ENCODE peak calls at places on chromosomes 2 and 18, in six cellular contexts. T is K562, Y is GM23338, G is HepG2, D is GM12878, Z is H1. B is an unnamed sample.

GRCh38 chr2:71471276-71471675 is 17.9 kb downstream of the DYSF start:
- DNase-seq in T (no peak), G (no peak), Z (no peak), Y (no peak), D (no peak), B (no peak)

GRCh38 chr18:44855681-44856080 is 175.0 kb downstream of the SETBP1 start:
- DNase-seq in G (no peak), Z (no peak), T (no peak), D (no peak), Y (no peak), B (no peak)

GRCh38 chr2:204468689-204469429 is 76.4 kb upstream of the PARD3B start:
- DNase-seq in Y (no peak), G (no peak), D (no peak), Z (no peak), T (no peak), B (no peak)

GRCh38 chr2:15816674-15817406 is 123.5 kb upstream of the MYCN start:
- DNase-seq in Z (no peak), G (no peak), Y (no peak), T (no peak), D (no peak), B (no peak)

GRCh38 chr18:30889582-30890301 is 152.8 kb downstream of the DSC3 start:
- DNase-seq in Y (peak), D (no peak), Z (no peak), G (no peak), T (peak), B (peak)

GRCh38 chr18:13513015-13513414 is 213.3 kb downstream of the FAM210A start:
- DNase-seq in T (no peak), Z (no peak), D (no peak), G (peak), Y (no peak), B (no peak)

GRCh38 chr18:36770315-36770946 is 58.4 kb downstream of the TPGS2 start:
- DNase-seq in T (no peak), Z (no peak), D (no peak), G (no peak), Y (no peak), B (no peak)

GRCh38 chr2:185667452-185667851 is 71.2 kb upstream of the FSIP2 start:
- DNase-seq in Y (no peak), D (no peak), T (no peak), G (no peak), Z (no peak), B (no peak)

GRCh38 chr18:51125976-51126375 is 71.5 kb downstream of the MEX3C start:
- DNase-seq in T (no peak), D (no peak), Z (peak), G (no peak), Y (no peak), B (no peak)

GRCh38 chr2:31247671-31248070 is 13.7 kb downstream of the EHD3 start:
- DNase-seq in D (no peak), G (no peak), Z (no peak), Y (no peak), T (no peak), B (no peak)

GRCh38 chr2:18889565-18890332 is 300.4 kb upstream of the NT5C1B start:
- DNase-seq in G (peak), D (no peak), T (no peak), Z (no peak), Y (no peak), B (no peak)

GRCh38 chr2:148928395-148928794 is 53.4 kb downstream of the KIF5C start:
- DNase-seq in Z (no peak), D (no peak), Y (no peak), T (no peak), G (no peak), B (no peak)

GRCh38 chr18:61893304-61893970 is 630 bp upstream of the RNF152 start:
- DNase-seq in T (peak), Y (peak), D (no peak), Z (peak), G (no peak), B (peak)

GRCh38 chr2:20185176-20186022 is 39.5 kb downstream of the SDC1 start:
- DNase-seq in T (no peak), Y (no peak), Z (no peak), G (no peak), D (no peak), B (no peak)

GRCh38 chr18:7941533-7941932 is 374.4 kb downstream of the PTPRM start:
- DNase-seq in G (no peak), D (no peak), Y (no peak), T (no peak), Z (no peak), B (no peak)

GRCh38 chr2:231489990-231490389 is 25.7 kb upstream of the NCL start:
- DNase-seq in D (no peak), Y (peak), T (peak), Z (peak), G (no peak), B (peak)

GRCh38 chr2:200939832-200940231 is 23.6 kb downstream of the ORC2 start:
- DNase-seq in T (no peak), Z (no peak), Y (no peak), D (no peak), G (no peak), B (no peak)

GRCh38 chr18:12308386-12309100 is 502 bp downstream of the TUBB6 start:
- DNase-seq in Y (peak), Z (peak), G (peak), D (no peak), T (peak), B (peak)

GRCh38 chr18:79644006-79644665 is 35.5 kb upstream of the CTDP1 start:
- DNase-seq in D (peak), Z (peak), T (peak), G (peak), Y (peak), B (peak)

GRCh38 chr2:39399570-39399969 is 37.5 kb downstream of the MAP4K3 start:
- DNase-seq in G (no peak), Y (no peak), T (no peak), Z (no peak), D (no peak), B (no peak)

GRCh38 chr18:76504749-76505148 is 9.7 kb upstream of the ZNF516 start:
- DNase-seq in G (no peak), Z (no peak), Y (no peak), T (no peak), D (no peak), B (no peak)

GRCh38 chr2:10449838-10450691 is 1.9 kb upstream of the ODC1 start:
- DNase-seq in D (no peak), Z (no peak), G (peak), Y (no peak), T (no peak), B (no peak)

GRCh38 chr18:63897072-63897471 is 9.6 kb downstream of the SERPINB2 start:
- DNase-seq in D (no peak), Z (no peak), Y (no peak), T (no peak), G (no peak), B (no peak)

GRCh38 chr2:152456262-152456661 is 121.3 kb downstream of the FMNL2 start:
- DNase-seq in Y (no peak), D (no peak), Z (no peak), G (peak), T (no peak), B (no peak)

GRCh38 chr2:59604143-59604542 is 949.3 kb downstream of the BCL11A start:
- DNase-seq in Z (no peak), T (no peak), D (no peak), G (no peak), Y (no peak), B (no peak)

GRCh38 chr2:231905026-231905425 is 21.2 kb downstream of the NPPC start:
- DNase-seq in D (no peak), Z (no peak), G (no peak), T (no peak), Y (no peak), B (no peak)

GRCh38 chr2:39632871-39633270 is 32.8 kb upstream of the TMEM178A start:
- DNase-seq in G (no peak), Z (no peak), D (no peak), Y (no peak), T (no peak), B (no peak)

GRCh38 chr2:203814661-203815540 is 52.7 kb upstream of the CTLA4 start:
- DNase-seq in T (peak), D (no peak), Y (peak), Z (no peak), G (peak), B (peak)

GRCh38 chr2:45889053-45889452 is 237.6 kb downstream of the PRKCE start:
- DNase-seq in Z (no peak), T (peak), Y (peak), G (no peak), D (peak), B (peak)

GRCh38 chr2:45678791-45679348 is 27.4 kb downstream of the PRKCE start:
- DNase-seq in Z (no peak), G (no peak), Y (no peak), T (no peak), D (no peak), B (no peak)

GRCh38 chr2:52919668-52920067 is 847.9 kb upstream of the CHAC2 start:
- DNase-seq in D (no peak), T (no peak), G (no peak), Y (no peak), Z (no peak), B (no peak)

GRCh38 chr2:17672583-17673317 is 80.9 kb downstream of the SMC6 start:
- DNase-seq in T (no peak), D (no peak), Z (no peak), Y (no peak), G (no peak), B (no peak)

GRCh38 chr2:101396352-101396717 is 9.0 kb upstream of the CREG2 start:
- DNase-seq in D (no peak), Y (no peak), G (peak), T (no peak), Z (no peak), B (no peak)

GRCh38 chr2:88754585-88755305 is 63.3 kb downstream of the RPIA start:
- DNase-seq in Z (no peak), Y (no peak), T (peak), D (no peak), G (no peak), B (no peak)

GRCh38 chr2:225867071-225867470 is 467.6 kb downstream of the NYAP2 start:
- DNase-seq in T (no peak), Y (no peak), D (no peak), G (no peak), Z (no peak), B (no peak)

GRCh38 chr2:225864394-225864793 is 464.9 kb downstream of the NYAP2 start:
- DNase-seq in Y (no peak), G (no peak), Z (no peak), D (no peak), T (no peak), B (no peak)

GRCh38 chr2:225865468-225865867 is 466.0 kb downstream of the NYAP2 start:
- DNase-seq in G (no peak), Y (no peak), Z (no peak), D (no peak), T (no peak), B (no peak)
- TF ChIP-seq CREB1 in G (no peak), Y (no peak), Z (no peak), D (no peak), T (no peak), B (no peak)

DNA sequence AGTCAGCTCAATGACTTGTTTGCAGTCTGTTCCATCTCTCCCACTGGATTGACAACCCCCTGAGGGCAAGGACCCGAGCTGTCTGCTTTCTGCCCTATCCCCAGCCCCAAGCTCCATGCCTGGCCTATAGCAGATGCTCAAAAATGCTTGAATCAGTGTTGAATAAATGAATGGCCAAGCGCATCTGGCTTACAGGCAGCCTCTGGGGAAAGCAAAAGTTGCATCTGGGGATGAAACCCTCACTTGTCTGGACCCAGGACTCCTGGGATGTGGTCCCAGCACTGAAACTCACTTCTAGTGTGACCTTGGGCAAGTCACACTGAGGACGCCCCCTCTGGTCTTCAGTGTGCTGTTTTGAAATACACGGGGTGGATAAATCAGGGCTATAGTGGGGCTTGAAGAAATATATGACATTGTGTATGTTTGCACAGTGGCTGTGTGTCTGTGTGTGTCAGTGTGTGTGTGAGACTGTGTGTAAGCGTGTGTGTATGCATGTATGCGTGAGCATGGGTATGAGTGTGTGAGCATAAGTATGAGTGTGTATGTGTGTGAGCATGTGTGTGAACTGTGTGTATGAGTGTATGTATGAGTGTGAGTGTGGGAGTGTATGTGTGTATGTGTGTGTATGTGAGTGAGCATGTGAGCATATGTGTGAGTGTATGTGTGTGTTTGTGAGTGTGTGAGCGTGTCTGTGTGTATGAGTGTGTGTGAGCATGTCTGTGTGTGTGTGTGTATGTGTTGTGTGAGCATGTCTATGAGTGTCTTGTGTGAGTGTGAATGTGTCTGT is 27.8 kb upstream of the TNS1 start:
- DNase-seq in Z (peak), D (no peak), Y (no peak), G (no peak), T (no peak), B (no peak)
- TF ChIP-seq CREB1 in Z (no peak), D (no peak), Y (no peak), G (no peak), T (no peak), B (no peak)

GRCh38 chr18:3388980-3389379 is 61.0 kb upstream of the TGIF1 start:
- DNase-seq in Y (no peak), D (no peak), Z (no peak), T (no peak), G (no peak), B (no peak)

GRCh38 chr18:3383381-3383915 is 66.5 kb upstream of the TGIF1 start:
- DNase-seq in Z (no peak), T (no peak), D (no peak), Y (peak), G (no peak), B (no peak)

GRCh38 chr18:3380384-3380961 is 69.5 kb upstream of the TGIF1 start:
- DNase-seq in G (no peak), T (peak), D (no peak), Y (no peak), Z (no peak), B (no peak)

GRCh38 chr18:3388323-3388722 is 61.6 kb upstream of the TGIF1 start:
- DNase-seq in T (no peak), G (no peak), Y (no peak), Z (no peak), D (no peak), B (no peak)

GRCh38 chr18:3384664-3385189 is 65.2 kb upstream of the TGIF1 start:
- DNase-seq in T (no peak), Y (no peak), D (peak), Z (no peak), G (peak), B (no peak)
- TF ChIP-seq CREB1 in T (no peak), Y (no peak), D (peak), Z (no peak), G (no peak), B (no peak)

GRCh38 chr2:38293152-38293865 is 83.8 kb downstream of the ATL2 start:
- DNase-seq in Y (no peak), D (no peak), T (no peak), Z (no peak), G (no peak), B (no peak)
- TF ChIP-seq CREB1 in Y (no peak), D (no peak), T (no peak), Z (no peak), G (no peak), B (no peak)

DNA sequence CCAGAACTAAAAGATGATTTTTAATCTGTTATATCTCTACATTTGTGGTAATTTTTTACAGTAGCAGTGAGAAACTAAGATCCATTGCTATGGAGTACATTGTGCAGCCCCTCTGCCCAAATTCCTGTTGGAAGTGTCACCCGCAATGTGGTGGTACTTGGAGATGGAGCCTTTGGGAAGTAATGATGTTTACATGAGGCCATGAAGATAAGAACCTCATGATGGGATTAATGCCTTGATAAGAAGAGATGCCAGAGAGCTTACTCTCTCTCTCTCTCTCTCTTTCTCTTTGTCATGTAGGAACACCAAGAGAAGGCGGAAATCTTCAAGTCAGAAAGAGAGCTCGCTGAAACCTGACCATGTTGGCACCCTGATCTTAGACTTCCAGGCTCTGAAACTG is 535.4 kb downstream of the PID1 start:
- DNase-seq in G (no peak), Y (no peak), T (no peak), D (no peak), Z (no peak), B (no peak)
- TF ChIP-seq CREB1 in G (no peak), Y (no peak), T (no peak), D (no peak), Z (no peak), B (no peak)

GRCh38 chr2:26203091-26203490 is 30.2 kb downstream of the GAREM2 start:
- DNase-seq in T (no peak), D (no peak), Y (no peak), G (no peak), Z (peak), B (no peak)
- TF ChIP-seq CREB1 in T (no peak), D (no peak), Y (no peak), G (no peak), Z (no peak), B (no peak)